ENCODE peak calls at places on chromosomes 4 and X, in five cellular contexts. One of them, this sample, is unnamed.

GRCh38 chr4:94603170-94603747 is 151.5 kb downstream of the PDLIM5 start:
- DNase-seq in WTC11: no peak
- DNase-seq in A549: peak
- DNase-seq in left lung: no peak
- DNase-seq in pancreas: no peak
- DNase-seq in this sample: no peak

GRCh38 chr4:129899849-129900248 is 803.9 kb downstream of the C4orf33 start:
- DNase-seq in left lung: no peak
- DNase-seq in WTC11: no peak
- DNase-seq in A549: no peak
- DNase-seq in pancreas: no peak
- DNase-seq in this sample: no peak

GRCh38 chr4:140315970-140316369 is 57.5 kb upstream of the SCOC start:
- DNase-seq in WTC11: no peak
- DNase-seq in pancreas: no peak
- DNase-seq in A549: no peak
- DNase-seq in left lung: no peak
- DNase-seq in this sample: no peak

GRCh38 chr4:27008693-27009092 is 148.1 kb downstream of the STIM2 start:
- DNase-seq in left lung: no peak
- DNase-seq in pancreas: no peak
- DNase-seq in A549: no peak
- DNase-seq in WTC11: no peak
- DNase-seq in this sample: no peak

GRCh38 chr4:112109455-112110425 is 35.5 kb upstream of the FAM241A start:
- DNase-seq in A549: peak
- DNase-seq in pancreas: no peak
- DNase-seq in left lung: no peak
- DNase-seq in WTC11: no peak
- DNase-seq in this sample: no peak

GRCh38 chr4:186587416-186588018 is 32.1 kb upstream of the MTNR1A start:
- DNase-seq in pancreas: peak
- DNase-seq in left lung: peak
- DNase-seq in WTC11: peak
- DNase-seq in A549: peak
- DNase-seq in this sample: peak

GRCh38 chr4:148203056-148203898 is 238.9 kb downstream of the NR3C2 start:
- DNase-seq in left lung: no peak
- DNase-seq in WTC11: peak
- DNase-seq in A549: no peak
- DNase-seq in pancreas: peak
- DNase-seq in this sample: no peak

GRCh38 chr4:59380841-59381366 is 1819.2 kb upstream of the ADGRL3 start:
- DNase-seq in WTC11: no peak
- DNase-seq in pancreas: no peak
- DNase-seq in left lung: no peak
- DNase-seq in A549: no peak
- DNase-seq in this sample: no peak

GRCh38 chrX:78979789-78980464 is 34.7 kb downstream of the P2RY10 start:
- DNase-seq in pancreas: no peak
- DNase-seq in left lung: no peak
- DNase-seq in WTC11: no peak
- DNase-seq in A549: no peak
- DNase-seq in this sample: no peak

GRCh38 chrX:153449306-153450113 is 3.7 kb upstream of the TREX2 start:
- DNase-seq in pancreas: no peak
- DNase-seq in WTC11: no peak
- DNase-seq in left lung: peak
- DNase-seq in A549: no peak
- DNase-seq in this sample: no peak

GRCh38 chr4:150117094-150117493 is 38.8 kb downstream of the DCLK2 start:
- DNase-seq in pancreas: no peak
- DNase-seq in A549: no peak
- DNase-seq in WTC11: no peak
- DNase-seq in left lung: no peak
- DNase-seq in this sample: no peak

GRCh38 chr4:113762061-113762850 is 718 bp upstream of the CAMK2D start:
- DNase-seq in pancreas: peak
- DNase-seq in WTC11: peak
- DNase-seq in A549: peak
- DNase-seq in left lung: peak
- DNase-seq in this sample: peak
- TF ChIP-seq CTCF in pancreas: no peak
- TF ChIP-seq CTCF in WTC11: no peak
- TF ChIP-seq CTCF in A549: no peak
- TF ChIP-seq CTCF in left lung: no peak
- TF ChIP-seq CTCF in this sample: no peak

DNA sequence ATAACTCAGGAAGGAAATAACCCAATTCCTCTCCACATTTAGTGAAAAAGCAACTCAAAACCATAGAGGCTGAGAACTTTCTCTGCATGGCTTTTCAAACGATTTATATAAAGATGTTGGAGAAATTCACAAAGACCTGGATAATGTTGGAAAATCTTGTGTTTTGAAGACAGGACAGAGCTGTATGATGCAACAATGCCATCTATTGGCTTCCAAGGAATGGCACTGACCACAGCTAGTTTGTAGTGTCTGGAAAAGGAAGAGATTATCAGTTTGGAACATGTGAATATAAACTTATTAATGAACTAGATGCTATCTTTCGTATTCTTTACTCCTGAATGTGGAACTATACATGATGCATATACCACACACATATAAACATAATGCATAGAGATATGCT is 503.6 kb downstream of the IL1RAPL1 start:
- DNase-seq in pancreas: no peak
- DNase-seq in WTC11: no peak
- DNase-seq in left lung: no peak
- DNase-seq in A549: peak
- DNase-seq in this sample: no peak
- TF ChIP-seq CTCF in pancreas: no peak
- TF ChIP-seq CTCF in WTC11: no peak
- TF ChIP-seq CTCF in left lung: no peak
- TF ChIP-seq CTCF in A549: peak
- TF ChIP-seq CTCF in this sample: no peak

DNA sequence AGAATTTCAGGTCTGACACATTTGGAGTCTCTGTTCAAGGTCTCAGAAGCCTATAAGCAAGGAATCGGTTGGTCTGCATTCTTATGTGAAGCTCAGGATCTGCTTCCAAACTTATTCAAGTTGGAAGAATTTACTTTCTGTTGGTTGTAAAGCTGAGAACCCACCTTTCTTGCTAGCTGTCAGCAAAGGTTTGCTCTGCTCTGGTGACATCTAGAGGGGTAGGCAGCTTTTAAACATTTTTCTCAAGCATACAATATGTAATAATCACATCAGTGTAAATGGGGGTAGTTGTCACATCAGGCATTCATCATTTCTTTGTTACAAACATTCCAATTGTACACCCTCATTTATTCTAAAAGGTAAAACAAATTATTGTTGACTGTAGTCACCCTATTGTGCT is 935.2 kb downstream of the TRAM1L1 start:
- DNase-seq in pancreas: no peak
- DNase-seq in A549: no peak
- DNase-seq in left lung: no peak
- DNase-seq in WTC11: no peak
- DNase-seq in this sample: no peak
- TF ChIP-seq CTCF in pancreas: no peak
- TF ChIP-seq CTCF in A549: no peak
- TF ChIP-seq CTCF in left lung: no peak
- TF ChIP-seq CTCF in WTC11: no peak
- TF ChIP-seq CTCF in this sample: no peak

GRCh38 chr4:66688674-66689073 is 856.6 kb downstream of the CENPC start:
- DNase-seq in A549: peak
- DNase-seq in pancreas: no peak
- DNase-seq in WTC11: no peak
- DNase-seq in left lung: no peak
- DNase-seq in this sample: no peak

GRCh38 chr4:66693694-66694093 is 851.6 kb downstream of the CENPC start:
- DNase-seq in pancreas: no peak
- DNase-seq in left lung: no peak
- DNase-seq in WTC11: no peak
- DNase-seq in A549: no peak
- DNase-seq in this sample: no peak

GRCh38 chr4:66694716-66695115 is 850.6 kb downstream of the CENPC start:
- DNase-seq in A549: no peak
- DNase-seq in WTC11: no peak
- DNase-seq in left lung: no peak
- DNase-seq in pancreas: peak
- DNase-seq in this sample: no peak

GRCh38 chr4:66687393-66687971 is 857.8 kb downstream of the CENPC start:
- DNase-seq in pancreas: no peak
- DNase-seq in WTC11: no peak
- DNase-seq in left lung: no peak
- DNase-seq in A549: no peak
- DNase-seq in this sample: no peak

GRCh38 chr4:66691101-66691500 is 854.2 kb downstream of the CENPC start:
- DNase-seq in WTC11: no peak
- DNase-seq in left lung: no peak
- DNase-seq in A549: no peak
- DNase-seq in pancreas: no peak
- DNase-seq in this sample: no peak
- TF ChIP-seq CTCF in WTC11: no peak
- TF ChIP-seq CTCF in left lung: no peak
- TF ChIP-seq CTCF in A549: no peak
- TF ChIP-seq CTCF in pancreas: no peak
- TF ChIP-seq CTCF in this sample: no peak

DNA sequence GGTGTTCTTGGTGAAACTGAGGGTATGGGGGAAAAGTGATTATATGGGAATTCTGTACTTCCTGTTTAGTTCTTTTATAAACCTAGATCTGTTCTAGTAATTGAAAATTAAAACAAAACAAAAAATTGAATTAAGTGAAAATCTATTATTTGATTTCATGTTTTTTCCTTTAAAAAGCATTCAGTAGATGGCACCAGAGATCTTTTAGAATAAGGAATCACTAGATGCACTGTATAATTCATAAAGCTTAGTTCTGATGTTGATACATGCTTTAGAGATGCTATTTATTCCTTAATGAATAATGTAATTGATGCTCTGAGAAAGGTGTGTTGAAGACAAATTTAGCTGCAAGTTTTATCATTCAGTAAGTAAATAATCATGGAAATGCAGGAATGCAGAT is 87.3 kb downstream of the LCORL start:
- DNase-seq in pancreas: no peak
- DNase-seq in WTC11: no peak
- DNase-seq in left lung: no peak
- DNase-seq in A549: no peak
- DNase-seq in this sample: no peak
- TF ChIP-seq CTCF in pancreas: no peak
- TF ChIP-seq CTCF in WTC11: no peak
- TF ChIP-seq CTCF in left lung: no peak
- TF ChIP-seq CTCF in A549: no peak
- TF ChIP-seq CTCF in this sample: no peak

GRCh38 chrX:41043950-41044349 is 41.3 kb upstream of the USP9X start:
- DNase-seq in A549: no peak
- DNase-seq in pancreas: no peak
- DNase-seq in left lung: no peak
- DNase-seq in WTC11: no peak
- DNase-seq in this sample: no peak
- TF ChIP-seq CTCF in A549: no peak
- TF ChIP-seq CTCF in pancreas: no peak
- TF ChIP-seq CTCF in left lung: no peak
- TF ChIP-seq CTCF in WTC11: no peak
- TF ChIP-seq CTCF in this sample: no peak

GRCh38 chrX:100368167-100368566 is 41.9 kb downstream of the PCDH19 start:
- DNase-seq in A549: peak
- DNase-seq in pancreas: no peak
- DNase-seq in WTC11: peak
- DNase-seq in left lung: no peak
- DNase-seq in this sample: no peak
- TF ChIP-seq CTCF in A549: peak
- TF ChIP-seq CTCF in pancreas: peak
- TF ChIP-seq CTCF in WTC11: peak
- TF ChIP-seq CTCF in left lung: no peak
- TF ChIP-seq CTCF in this sample: no peak

GRCh38 chr4:176277162-176277904 is 8.3 kb upstream of the ASB5 start:
- DNase-seq in WTC11: peak
- DNase-seq in left lung: peak
- DNase-seq in pancreas: peak
- DNase-seq in A549: peak
- DNase-seq in this sample: peak
- TF ChIP-seq CTCF in WTC11: no peak
- TF ChIP-seq CTCF in left lung: peak
- TF ChIP-seq CTCF in pancreas: peak
- TF ChIP-seq CTCF in A549: peak
- TF ChIP-seq CTCF in this sample: peak